ENCODE peak calls at places on chromosomes 3 and 15, in four cellular contexts. U, X, H and Y are unnamed samples.

GRCh38 chr15:39586387-39587171 is 5.7 kb downstream of the THBS1 start:
- DNase-seq in U (no peak), H (no peak), X (no peak), Y (peak; percentile 28)

GRCh38 chr3:129697229-129697970 is 90.9 kb upstream of the PLXND1 start:
- DNase-seq in H (no peak), U (no peak), X (no peak), Y (no peak)

GRCh38 chr3:107430214-107431047 is 53.2 kb downstream of the CCDC54 start:
- DNase-seq in U (no peak), H (no peak), X (no peak), Y (peak; percentile 14)

GRCh38 chr3:158725348-158725966 is 6.8 kb downstream of the RARRES1 start:
- DNase-seq in X (no peak), H (no peak), U (no peak), Y (peak; percentile 47)

GRCh38 chr15:95429345-95429744 is 901.2 kb upstream of the NR2F2 start:
- DNase-seq in X (no peak), H (no peak), U (no peak), Y (no peak)

GRCh38 chr3:87088984-87089841 is 98.3 kb upstream of the VGLL3 start:
- DNase-seq in U (peak; percentile 36), H (no peak), X (no peak), Y (peak; percentile 37)

GRCh38 chr3:178082508-178082907 is 453.7 kb upstream of the KCNMB2 start:
- DNase-seq in X (no peak), U (no peak), H (no peak), Y (no peak)

GRCh38 chr15:77547801-77548607 is 84.7 kb downstream of the LINGO1 start:
- DNase-seq in X (no peak), H (no peak), U (no peak), Y (no peak)

GRCh38 chr3:189853906-189854305 is 222.7 kb downstream of the TP63 start:
- DNase-seq in H (no peak), U (no peak), X (no peak), Y (no peak)

GRCh38 chr15:48868549-48868948 is 9.4 kb upstream of the EID1 start:
- DNase-seq in X (no peak), H (no peak), U (no peak), Y (no peak)

GRCh38 chr15:101499863-101500713 is 10.6 kb upstream of the PCSK6 start:
- DNase-seq in H (no peak), U (peak; percentile 73), X (no peak), Y (peak; percentile 68)

GRCh38 chr3:112378989-112379692 is 46.2 kb downstream of the CD200 start:
- DNase-seq in X (no peak), U (no peak), H (no peak), Y (no peak)

GRCh38 chr15:72934006-72934405 is 118.3 kb upstream of the NEO1 start:
- DNase-seq in H (no peak), X (no peak), U (no peak), Y (no peak)

GRCh38 chr3:149744151-149744550 is 8.1 kb downstream of the COMMD2 start:
- DNase-seq in H (no peak), U (no peak), X (no peak), Y (no peak)

GRCh38 chr3:184811034-184811433 is 932 bp upstream of the VPS8 start:
- DNase-seq in X (no peak), U (no peak), H (no peak), Y (no peak)

GRCh38 chr15:34855397-34855796 is 60.0 kb upstream of the ACTC1 start:
- DNase-seq in U (no peak), H (no peak), X (no peak), Y (no peak)

GRCh38 chr3:30042274-30042859 is 564.0 kb upstream of the TGFBR2 start:
- DNase-seq in X (no peak), U (peak; percentile 55), H (peak; percentile 13), Y (peak; percentile 68)

GRCh38 chr3:152331018-152331541 is 62.4 kb downstream of the MBNL1 start:
- DNase-seq in H (no peak), X (no peak), U (no peak), Y (no peak)

GRCh38 chr3:129975332-129976090 is 991 bp downstream of the TRH start:
- DNase-seq in U (no peak), H (no peak), X (no peak), Y (peak; percentile 10)

GRCh38 chr3:125357032-125357658 is 18.0 kb downstream of the ZNF148 start:
- DNase-seq in U (peak; percentile 33), H (no peak), X (no peak), Y (peak; percentile 26)

GRCh38 chr15:69997701-69998273 is 99.9 kb downstream of the TLE3 start:
- DNase-seq in X (peak; percentile 86), U (peak; percentile 57), H (no peak), Y (peak; percentile 84)

GRCh38 chr3:43786102-43786952 is 95.6 kb downstream of the ABHD5 start:
- DNase-seq in U (no peak), X (no peak), H (no peak), Y (no peak)

GRCh38 chr3:185069023-185069422 is 83.8 kb downstream of the C3orf70 start:
- DNase-seq in U (no peak), H (no peak), X (no peak), Y (peak; percentile 83)

GRCh38 chr3:31952205-31952604 is 28.9 kb downstream of the OSBPL10 start:
- DNase-seq in U (no peak), H (no peak), X (no peak), Y (peak; percentile 45)

GRCh38 chr15:77002954-77003912 is 8.3 kb downstream of the PSTPIP1 start:
- DNase-seq in H (no peak), X (no peak), U (peak; percentile 53), Y (peak; percentile 73)

GRCh38 chr3:49723301-49723630 is 485 bp downstream of the GMPPB start:
- DNase-seq in X (peak; percentile 67), U (peak; percentile 84), H (peak; percentile 53), Y (peak; percentile 88)
- TF ChIP-seq POLR2AphosphoS5 in X (no peak), U (no peak), H (no peak), Y (peak; percentile 48)

GRCh38 chr15:93072011-93072410 is 17.0 kb downstream of the RGMA start:
- DNase-seq in H (no peak), U (no peak), X (no peak), Y (no peak)
- H3K4me1 ChIP-seq in H (peaks cover 18% of the 10 kb centered on the region), U (peaks cover 16% of the 10 kb centered on the region), X (no peaks in the 10 kb centered on the region), Y (peaks cover 9% of the 10 kb centered on the region)

DNA sequence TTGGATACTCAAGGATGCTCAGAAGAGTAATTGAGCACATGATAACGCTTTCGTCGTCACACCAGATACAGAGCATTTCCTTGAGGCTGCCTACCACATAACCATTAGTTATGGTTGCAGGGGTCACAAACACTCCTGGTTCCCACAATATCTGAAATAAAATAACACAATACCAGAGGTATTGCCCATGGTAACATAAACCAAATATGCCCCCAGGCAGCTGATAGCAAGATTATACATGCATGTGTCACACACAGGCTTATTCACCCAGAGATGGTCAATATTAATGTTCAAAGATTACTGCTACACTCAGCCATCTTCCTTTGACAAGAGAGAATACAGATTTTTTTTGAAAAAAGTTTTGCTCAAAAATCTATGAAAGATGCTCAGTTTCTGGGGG is 7.3 kb downstream of the RPL39L start:
- DNase-seq in X (no peak), U (no peak), H (no peak), Y (no peak)
- H3K36me3 ChIP-seq in X (no peaks in the 10 kb centered on the region), U (no peaks in the 10 kb centered on the region), H (peaks cover 18% of the 10 kb centered on the region), Y (no peaks in the 10 kb centered on the region)

GRCh38 chr3:16687206-16687605 is 82.0 kb upstream of the DAZL start:
- DNase-seq in H (no peak), U (no peak), X (no peak), Y (no peak)
- TF ChIP-seq POLR2AphosphoS5 in H (no peak), U (no peak), X (no peak), Y (no peak)

DNA sequence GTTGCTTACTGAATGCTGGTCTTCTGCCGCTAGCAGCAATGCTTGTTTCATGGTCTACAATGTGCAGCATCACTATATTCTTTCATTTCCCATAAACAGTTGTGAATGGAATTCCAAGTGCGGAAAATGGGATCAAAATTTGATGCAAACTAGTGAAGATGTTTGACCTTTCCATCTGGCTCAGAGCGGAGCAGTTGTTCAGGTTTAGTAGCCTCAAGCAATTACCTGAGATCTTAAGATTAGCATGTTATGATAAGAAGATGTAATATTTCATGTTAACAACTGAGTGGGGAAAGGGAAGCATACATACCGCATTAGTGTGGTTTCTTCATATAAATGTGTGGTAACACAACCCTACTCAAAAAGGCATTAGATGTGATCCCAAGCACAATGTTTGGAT is 221.1 kb upstream of the CFAP20DC start:
- DNase-seq in H (no peak), X (no peak), U (no peak), Y (no peak)
- H3K4me1 ChIP-seq in H (no peaks in the 10 kb centered on the region), X (no peaks in the 10 kb centered on the region), U (no peaks in the 10 kb centered on the region), Y (no peaks in the 10 kb centered on the region)

DNA sequence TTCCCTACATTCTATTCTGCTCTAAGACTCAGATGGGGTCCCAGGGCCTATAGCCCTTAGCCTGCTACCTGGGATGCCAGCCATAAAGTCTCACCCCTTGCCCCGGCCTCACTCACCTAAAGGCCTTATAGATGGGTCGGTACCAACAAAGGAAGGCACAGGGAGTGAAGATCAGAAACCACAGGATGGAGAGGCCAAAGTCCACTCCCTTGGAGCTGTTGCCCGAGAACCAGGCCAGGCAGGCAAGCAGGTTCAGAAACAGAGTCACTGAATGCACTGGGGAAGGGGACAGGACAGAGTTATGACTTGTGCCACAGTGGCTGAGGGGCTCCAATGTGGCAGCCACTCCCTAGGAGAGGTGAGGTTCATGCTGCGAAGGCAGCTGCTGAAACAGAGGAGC is 7.4 kb upstream of the ULK3 start:
- DNase-seq in U (no peak), H (no peak), X (no peak), Y (no peak)
- H3K36me3 ChIP-seq in U (peaks cover 95% of the 10 kb centered on the region), H (peaks cover 71% of the 10 kb centered on the region), X (peaks cover 18% of the 10 kb centered on the region), Y (peaks cover 54% of the 10 kb centered on the region)

GRCh38 chr15:66774001-66774814 is 72.2 kb downstream of the SMAD6 start:
- DNase-seq in U (peak; percentile 92), X (peak; percentile 89), H (peak; percentile 91), Y (peak; percentile 91)
- TF ChIP-seq POLR2AphosphoS5 in U (peak; percentile 52), X (peak; percentile 69), H (no peak), Y (peak; percentile 39)

DNA sequence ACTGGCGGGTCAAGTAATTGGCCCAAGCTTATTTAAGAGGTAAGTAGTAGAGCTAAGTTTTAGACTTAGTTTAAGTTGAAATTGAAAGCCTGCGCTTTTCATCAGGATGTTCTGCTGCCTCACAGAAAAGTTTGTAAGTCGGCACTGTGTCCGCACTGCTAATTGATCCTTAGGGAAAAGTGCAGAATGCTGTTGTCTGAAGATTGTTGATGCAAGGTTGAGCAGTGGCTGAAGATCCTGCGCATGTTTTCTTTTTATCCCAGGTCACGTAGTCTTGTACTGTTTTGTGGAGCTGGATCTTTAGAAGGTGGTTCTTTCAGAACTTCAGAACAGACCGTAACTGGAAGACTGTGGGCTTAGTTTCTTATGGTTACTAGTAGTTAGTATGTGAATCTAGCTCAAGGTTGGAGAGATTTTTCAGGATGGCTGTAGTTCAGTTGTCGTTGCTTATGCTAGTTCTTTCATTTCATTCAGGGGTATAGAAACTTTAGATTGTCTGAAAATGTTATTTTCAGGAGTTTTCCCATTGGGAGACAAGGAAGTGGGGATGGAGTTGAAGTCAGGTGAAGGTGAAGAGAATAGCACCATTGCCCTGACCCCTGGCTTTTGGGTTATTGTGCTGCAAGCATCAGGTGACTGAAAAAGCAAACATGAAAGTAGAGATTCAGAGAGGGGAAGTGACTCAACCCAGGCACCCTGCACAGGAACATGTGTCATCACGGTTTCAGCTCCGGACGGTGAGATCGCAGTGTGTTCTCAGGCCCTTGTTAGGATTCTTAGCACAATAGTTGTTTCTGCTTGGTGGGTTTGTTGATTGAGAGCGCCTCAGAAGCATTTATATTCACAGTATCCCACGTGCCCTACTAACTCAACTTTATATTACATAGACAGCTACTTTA is 32.8 kb downstream of the AKAP13 start:
- DNase-seq in H (no peak), X (no peak), U (peak; percentile 65), Y (peak; percentile 77)
- H3K4me1 ChIP-seq in H (no peaks in the 10 kb centered on the region), X (no peaks in the 10 kb centered on the region), U (peaks cover 15% of the 10 kb centered on the region), Y (peaks cover 30% of the 10 kb centered on the region)